ENCODE peak calls at places on chromosomes 13 and 19, in six cellular contexts. P is GM20000, J is cardiac muscle cell, U is psoas muscle, R is BE2C, S is MCF 10A. H is an unnamed sample.

GRCh38 chr13:50094615-50095293 is 79.5 kb downstream of the KCNRG start:
- DNase-seq in P (no peak), J (no peak), U (no peak), R (no peak), S (peak), H (no peak)

GRCh38 chr19:6568010-6568411 is 22.9 kb downstream of the CD70 start:
- DNase-seq in P (no peak), J (no peak), U (no peak), R (no peak), S (no peak), H (no peak)

GRCh38 chr19:35785087-35785627 is 9.8 kb downstream of the ARHGAP33 start:
- DNase-seq in P (no peak), J (no peak), U (no peak), R (no peak), S (no peak), H (no peak)

GRCh38 chr13:73849292-73849691 is 284.9 kb downstream of the KLF12 start:
- DNase-seq in P (no peak), J (peak), U (no peak), R (peak), S (peak), H (no peak)

GRCh38 chr19:372306-372890 is 27.8 kb upstream of the MIER2 start:
- DNase-seq in P (no peak), J (peak), U (peak), R (no peak), S (no peak), H (no peak)

GRCh38 chr13:91270031-91270430 is 77.5 kb upstream of the MIR17HG start:
- DNase-seq in P (no peak), J (peak), U (no peak), R (no peak), S (no peak), H (no peak)

GRCh38 chr19:50515168-50515561 is 1.5 kb upstream of the ASPDH start:
- DNase-seq in P (no peak), J (no peak), U (no peak), R (no peak), S (no peak), H (no peak)

GRCh38 chr19:38266981-38267597 is 2.7 kb downstream of the SPINT2 start:
- DNase-seq in P (no peak), J (peak), U (no peak), R (no peak), S (peak), H (no peak)

GRCh38 chr13:21911916-21912315 is 241.0 kb downstream of the FGF9 start:
- DNase-seq in P (no peak), J (no peak), U (no peak), R (no peak), S (no peak), H (no peak)

GRCh38 chr13:31225998-31226675 is 26.4 kb downstream of the B3GLCT start:
- DNase-seq in P (no peak), J (no peak), U (no peak), R (no peak), S (no peak), H (no peak)

GRCh38 chr19:54047626-54048025 is 16.1 kb downstream of the VSTM1 start:
- DNase-seq in P (no peak), J (no peak), U (no peak), R (no peak), S (no peak), H (peak)

GRCh38 chr13:113415032-113415431 is 38.3 kb downstream of the ADPRHL1 start:
- DNase-seq in P (no peak), J (no peak), U (no peak), R (no peak), S (no peak), H (no peak)

GRCh38 chr13:36840718-36841250 is 21.8 kb downstream of the RFXAP start:
- DNase-seq in P (no peak), J (no peak), U (no peak), R (no peak), S (no peak), H (no peak)

GRCh38 chr19:677201-677600 is 1.0 kb downstream of the FSTL3 start:
- DNase-seq in P (no peak), J (peak), U (peak), R (no peak), S (peak), H (no peak)

GRCh38 chr19:54572696-54573311 is 786 bp upstream of the LILRA2 start:
- DNase-seq in P (no peak), J (no peak), U (no peak), R (no peak), S (no peak), H (no peak)

GRCh38 chr13:43335669-43336068 is 312.3 kb downstream of the DNAJC15 start:
- DNase-seq in P (no peak), J (no peak), U (no peak), R (no peak), S (no peak), H (no peak)

GRCh38 chr19:3506384-3507340 is 551 bp downstream of the FZR1 start:
- DNase-seq in P (peak), J (no peak), U (peak), R (no peak), S (peak), H (peak)

GRCh38 chr13:32545083-32545482 is 6.5 kb upstream of the N4BP2L2 start:
- DNase-seq in P (no peak), J (no peak), U (no peak), R (no peak), S (no peak), H (no peak)

GRCh38 chr19:46604781-46605355 is 3.7 kb downstream of the CALM3 start:
- DNase-seq in P (no peak), J (no peak), U (no peak), R (no peak), S (no peak), H (no peak)

GRCh38 chr19:33290956-33291622 is 11.2 kb downstream of the CEBPA start:
- DNase-seq in P (no peak), J (no peak), U (peak), R (no peak), S (peak), H (no peak)

GRCh38 chr13:45768668-45769067 is 66.5 kb downstream of the CBY2 start:
- DNase-seq in P (no peak), J (no peak), U (no peak), R (no peak), S (no peak), H (no peak)

GRCh38 chr13:79226938-79227337 is 179.1 kb downstream of the RBM26 start:
- DNase-seq in P (no peak), J (no peak), U (no peak), R (no peak), S (no peak), H (no peak)

GRCh38 chr13:83879431-83880171 is 2.7 kb downstream of the SLITRK1 start:
- DNase-seq in P (no peak), J (peak), U (no peak), R (no peak), S (no peak), H (no peak)

GRCh38 chr13:40109324-40109958 is 454.0 kb downstream of the COG6 start:
- DNase-seq in P (no peak), J (peak), U (no peak), R (no peak), S (peak), H (no peak)

GRCh38 chr13:35994131-35994966 is 136.8 kb downstream of the DCLK1 start:
- DNase-seq in P (no peak), J (peak), U (peak), R (peak), S (peak), H (no peak)

GRCh38 chr13:90968510-90968909 is 379.0 kb upstream of the MIR17HG start:
- DNase-seq in P (peak), J (peak), U (no peak), R (peak), S (peak), H (peak)

GRCh38 chr13:50629497-50629896 is 214.0 kb downstream of the DLEU7 start:
- DNase-seq in P (no peak), J (peak), U (no peak), R (no peak), S (no peak), H (no peak)

GRCh38 chr19:47389150-47389556 is 30.2 kb downstream of the MEIS3 start:
- DNase-seq in P (no peak), J (peak), U (no peak), R (no peak), S (no peak), H (no peak)

GRCh38 chr13:104034891-104035290 is 968.7 kb upstream of the SLC10A2 start:
- DNase-seq in P (no peak), J (no peak), U (no peak), R (no peak), S (no peak), H (no peak)

GRCh38 chr19:39923862-39924261 is 10.6 kb downstream of the FCGBP start:
- DNase-seq in P (no peak), J (no peak), U (no peak), R (no peak), S (no peak), H (no peak)

GRCh38 chr19:39927076-39927475 is 7.4 kb downstream of the FCGBP start:
- DNase-seq in P (no peak), J (no peak), U (no peak), R (no peak), S (no peak), H (no peak)

GRCh38 chr19:39926170-39926755 is 8.2 kb downstream of the FCGBP start:
- DNase-seq in P (no peak), J (no peak), U (no peak), R (no peak), S (no peak), H (no peak)

GRCh38 chr19:39924389-39924788 is 10.0 kb downstream of the FCGBP start:
- DNase-seq in P (no peak), J (no peak), U (no peak), R (no peak), S (no peak), H (no peak)

DNA sequence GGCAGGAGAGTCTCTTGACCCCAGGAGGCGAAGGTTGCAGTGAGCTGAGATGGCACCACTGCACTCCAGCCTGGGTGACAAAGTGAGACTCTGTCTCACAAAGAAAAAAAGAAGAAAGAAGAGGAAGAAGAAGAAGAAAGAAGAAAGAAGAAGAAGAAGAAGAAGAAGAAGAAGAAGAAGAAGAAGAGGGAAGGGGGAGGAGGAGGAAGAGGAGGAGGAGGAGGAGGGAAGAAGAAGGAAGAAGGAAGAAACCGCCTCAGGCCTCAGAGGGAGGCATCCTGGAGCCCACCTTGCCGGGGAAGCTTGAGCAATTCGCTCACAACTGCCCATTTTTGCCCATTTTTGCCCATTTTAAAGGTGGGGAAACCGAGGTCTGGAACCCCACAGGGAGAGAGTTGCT is 9.5 kb downstream of the FCGBP start:
- DNase-seq in P (no peak), J (no peak), U (no peak), R (no peak), S (no peak), H (no peak)
- TF ChIP-seq CTCF in P (no peak), J (no peak), U (no peak), R (no peak), S (no peak), H (no peak)

GRCh38 chr13:22944378-22944777 is 236.4 kb upstream of the SGCG start:
- DNase-seq in P (no peak), J (no peak), U (no peak), R (no peak), S (no peak), H (no peak)
- TF ChIP-seq CTCF in P (no peak), J (no peak), U (no peak), R (no peak), S (no peak), H (no peak)

GRCh38 chr19:4703671-4704316 is 19.8 kb downstream of the DPP9 start:
- DNase-seq in P (no peak), J (no peak), U (peak), R (no peak), S (no peak), H (no peak)

GRCh38 chr19:4702764-4703163 is 20.9 kb downstream of the DPP9 start:
- DNase-seq in P (no peak), J (no peak), U (peak), R (no peak), S (no peak), H (no peak)

GRCh38 chr19:4701557-4701956 is 22.1 kb downstream of the DPP9 start:
- DNase-seq in P (no peak), J (no peak), U (peak), R (no peak), S (no peak), H (no peak)

GRCh38 chr19:4699826-4700572 is 23.6 kb downstream of the DPP9 start:
- DNase-seq in P (no peak), J (no peak), U (peak), R (no peak), S (no peak), H (no peak)

GRCh38 chr19:4700573-4700970 is 23.1 kb downstream of the DPP9 start:
- DNase-seq in P (no peak), J (no peak), U (no peak), R (no peak), S (no peak), H (no peak)
- TF ChIP-seq CTCF in P (no peak), J (no peak), U (no peak), R (peak), S (no peak), H (no peak)

GRCh38 chr13:98224557-98224956 is 47.5 kb upstream of the RNF113B start:
- DNase-seq in P (no peak), J (no peak), U (no peak), R (no peak), S (no peak), H (no peak)
- TF ChIP-seq CTCF in P (no peak), J (no peak), U (no peak), R (no peak), S (no peak), H (no peak)

H was measured in GM13977.